ENCODE peak calls at places on chromosomes 2 and 18, in eight cellular contexts. K is body of pancreas, R is Peyer's patch, B is sigmoid colon, F is prostate gland, D is K562, L is heart left ventricle, W is GM12878. V is an unnamed sample.

GRCh38 chr2:149389506-149390167 is 59.2 kb downstream of the LYPD6 start:
- DNase-seq in R (no peak), B (no peak), D (no peak), K (no peak), F (no peak), W (no peak), L (no peak), V (no peak)

GRCh38 chr18:33696332-33697162 is 118.5 kb downstream of the ASXL3 start:
- DNase-seq in L (no peak), R (no peak), D (no peak), F (no peak), B (no peak), K (no peak), W (no peak), V (no peak)

GRCh38 chr2:88181511-88181910 is 11.4 kb downstream of the THNSL2 start:
- DNase-seq in F (no peak), W (no peak), R (no peak), K (no peak), B (no peak), D (no peak), L (no peak), V (no peak)

GRCh38 chr2:216635701-216636541 is 2.7 kb downstream of the IGFBP2 start:
- DNase-seq in B (no peak), L (peak; percentile 32), K (no peak), D (no peak), F (no peak), R (no peak), W (no peak), V (no peak)

GRCh38 chr2:160299540-160299939 is 99.5 kb upstream of the ITGB6 start:
- DNase-seq in B (no peak), D (no peak), F (no peak), W (no peak), K (no peak), R (no peak), L (no peak), V (no peak)

GRCh38 chr2:53622141-53622540 is 145.5 kb upstream of the CHAC2 start:
- DNase-seq in W (no peak), L (no peak), K (no peak), B (no peak), F (no peak), R (no peak), D (no peak), V (no peak)

GRCh38 chr2:144217853-144218633 is 301.9 kb downstream of the ZEB2 start:
- DNase-seq in W (no peak), R (no peak), F (peak; percentile 11), D (no peak), B (no peak), K (no peak), L (no peak), V (no peak)

GRCh38 chr2:218168635-218169462 is 2.1 kb upstream of the CXCR1 start:
- DNase-seq in K (peak; percentile 61), L (peak; percentile 33), B (peak; percentile 75), W (no peak), R (peak; percentile 68), F (no peak), D (peak; percentile 63), V (no peak)

GRCh38 chr2:234289789-234290188 is 207.1 kb downstream of the ARL4C start:
- DNase-seq in R (no peak), W (no peak), B (no peak), L (peak; percentile 36), K (no peak), D (no peak), F (no peak), V (no peak)

GRCh38 chr2:105568323-105568610 is 169.4 kb upstream of the FHL2 start:
- DNase-seq in B (no peak), F (no peak), R (no peak), D (no peak), W (no peak), K (no peak), L (no peak), V (no peak)

GRCh38 chr2:161373939-161374338 is 42.2 kb upstream of the TBR1 start:
- DNase-seq in D (no peak), L (no peak), F (no peak), W (no peak), B (no peak), R (no peak), K (no peak), V (no peak)

GRCh38 chr2:950627-950992 is at the start of gene SNTG2:
- DNase-seq in B (no peak), F (peak; percentile 26), K (peak; percentile 58), W (no peak), R (no peak), D (peak; percentile 88), L (peak; percentile 40), V (no peak)

GRCh38 chr2:49973917-49974368 is 819.6 kb upstream of the FSHR start:
- DNase-seq in R (peak; percentile 31), D (no peak), F (peak; percentile 37), B (peak; percentile 71), L (peak; percentile 74), K (peak; percentile 31), W (no peak), V (no peak)

GRCh38 chr2:71613953-71614925 is 160.9 kb downstream of the DYSF start:
- DNase-seq in R (no peak), L (no peak), F (no peak), W (no peak), B (peak; percentile 48), K (peak; percentile 2), D (no peak), V (no peak)

GRCh38 chr2:64609229-64609994 is 44.3 kb downstream of the SERTAD2 start:
- DNase-seq in B (peak; percentile 77), W (no peak), L (peak; percentile 59), D (peak; percentile 92), R (peak; percentile 47), F (no peak), K (peak; percentile 73), V (no peak)

DNA sequence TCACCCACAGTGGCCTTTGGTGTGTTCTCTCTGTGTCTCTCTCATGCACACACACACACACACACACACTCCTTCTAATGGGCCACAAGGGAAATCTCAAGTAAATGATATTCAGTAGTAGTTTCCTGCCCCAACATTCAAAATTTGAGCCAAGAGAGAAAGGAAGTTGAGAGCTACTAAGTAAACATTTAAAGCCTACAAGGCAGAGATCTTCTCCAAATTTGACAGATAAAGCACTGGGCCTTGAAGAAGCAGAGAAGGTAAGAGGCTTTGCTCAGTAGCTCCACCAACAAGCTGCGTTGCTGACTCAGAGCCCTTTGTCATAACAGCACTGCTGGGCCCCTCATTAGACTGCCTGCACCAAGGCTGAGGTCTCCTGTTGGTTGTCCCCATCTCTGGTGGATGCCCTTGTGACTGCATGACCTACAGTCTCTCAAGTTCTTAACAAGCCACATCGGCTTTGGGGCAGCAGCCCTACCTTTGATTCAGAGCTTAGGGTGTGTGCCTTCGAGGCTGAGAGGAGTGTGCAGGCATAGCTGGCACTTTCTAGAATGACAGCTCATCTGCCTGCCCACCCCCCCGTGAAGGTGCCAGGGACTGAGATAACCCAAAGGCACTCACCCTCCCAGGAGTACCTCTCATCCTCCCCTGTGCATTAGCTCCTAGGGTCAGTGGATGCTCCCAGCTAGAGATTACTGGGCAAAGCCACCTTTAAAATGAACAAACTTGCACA is 32.3 kb upstream of the NEB start:
- DNase-seq in R (peak; percentile 22), D (peak; percentile 39), K (no peak), B (no peak), W (no peak), F (no peak), L (no peak), V (no peak)
- TF ChIP-seq POLR2A in R (no peak), D (no peak), K (no peak), B (no peak), W (no peak), F (no peak), L (no peak), V (no peak)

GRCh38 chr2:157364257-157364974 is 38.8 kb upstream of the ERMN start:
- DNase-seq in L (no peak), B (no peak), K (no peak), W (peak; percentile 87), F (no peak), R (no peak), D (no peak), V (no peak)

GRCh38 chr2:157361526-157361925 is 35.9 kb upstream of the ERMN start:
- DNase-seq in K (no peak), D (no peak), F (no peak), L (no peak), B (no peak), R (no peak), W (no peak), V (no peak)

GRCh38 chr2:157359628-157360027 is 34.0 kb upstream of the ERMN start:
- DNase-seq in R (no peak), B (no peak), D (no peak), W (no peak), F (no peak), L (no peak), K (no peak), V (no peak)

GRCh38 chr2:157362627-157363026 is 37.0 kb upstream of the ERMN start:
- DNase-seq in K (no peak), W (no peak), L (no peak), B (no peak), F (no peak), R (no peak), D (no peak), V (no peak)

GRCh38 chr2:157363612-157364101 is 38.0 kb upstream of the ERMN start:
- DNase-seq in B (no peak), F (no peak), D (no peak), K (no peak), R (no peak), L (no peak), W (peak; percentile 50), V (no peak)
- H3K4me1 ChIP-seq in B (peaks cover 8% of the 10 kb centered on the region), F (no peaks in the 10 kb centered on the region), D (no peaks in the 10 kb centered on the region), K (no peaks in the 10 kb centered on the region), R (no peaks in the 10 kb centered on the region), L (no peaks in the 10 kb centered on the region), W (peaks cover 14% of the 10 kb centered on the region), V (no peaks in the 10 kb centered on the region)

GRCh38 chr2:68877079-68877772 is 6.0 kb upstream of the BMP10 start:
- DNase-seq in D (no peak), F (no peak), R (no peak), L (peak; percentile 79), K (peak; percentile 14), W (no peak), B (no peak), V (no peak)

GRCh38 chr2:68879296-68879695 is 8.1 kb upstream of the BMP10 start:
- DNase-seq in D (no peak), L (no peak), F (no peak), B (no peak), R (no peak), W (no peak), K (no peak), V (no peak)

GRCh38 chr2:68878753-68879152 is 7.6 kb upstream of the BMP10 start:
- DNase-seq in B (no peak), K (no peak), R (no peak), D (no peak), W (no peak), F (no peak), L (no peak), V (no peak)

GRCh38 chr2:68880213-68880612 is 9.0 kb upstream of the BMP10 start:
- DNase-seq in K (no peak), R (no peak), D (no peak), B (no peak), L (no peak), W (no peak), F (no peak), V (no peak)

GRCh38 chr2:68878071-68878711 is 7.0 kb upstream of the BMP10 start:
- DNase-seq in D (no peak), R (no peak), B (no peak), F (no peak), W (no peak), K (no peak), L (no peak), V (no peak)
- TF ChIP-seq POLR2A in D (no peak), R (no peak), B (no peak), F (no peak), W (no peak), K (no peak), L (no peak), V (no peak)

GRCh38 chr2:45571940-45572339 is 39.1 kb downstream of the SRBD1 start:
- DNase-seq in F (no peak), B (no peak), R (no peak), W (no peak), L (no peak), K (no peak), D (no peak), V (no peak)
- H3K4me1 ChIP-seq in F (peaks cover 5% of the 10 kb centered on the region), B (no peaks in the 10 kb centered on the region), R (no peaks in the 10 kb centered on the region), W (peaks cover 7% of the 10 kb centered on the region), L (no peaks in the 10 kb centered on the region), K (no peaks in the 10 kb centered on the region), D (no peaks in the 10 kb centered on the region), V (no peaks in the 10 kb centered on the region)